ENCODE peak calls at places on chromosomes 1 and 21, in six cellular contexts. A is EH; J is heart left ventricle; V is stimulated activated CD8-positive, alpha-beta memory T cell treated with anti-CD3 and anti-CD28 coated beads, Interleukin-2, amount 100 ng/mL, for 1 hour; G is hypothalamus; B is astrocyte of the spinal cord. N is an unnamed sample.

GRCh38 chr1:37456614-37457013 is 17.8 kb upstream of the ZC3H12A start:
- DNase-seq in A (no peak), J (no peak), V (no peak), G (no peak), B (no peak), N (no peak)

GRCh38 chr1:8384088-8384487 is 66.2 kb downstream of the SLC45A1 start:
- DNase-seq in A (peak; percentile 49), J (no peak), V (no peak), G (no peak), B (peak; percentile 19), N (no peak)

GRCh38 chr1:222616535-222616934 is 1.4 kb upstream of the MIA3 start:
- DNase-seq in A (peak; percentile 73), J (no peak), V (no peak), G (no peak), B (peak; percentile 74), N (no peak)

GRCh38 chr1:202967684-202968281 is 726 bp upstream of the CYB5R1 start:
- DNase-seq in A (peak; percentile 4), J (no peak), V (no peak), G (peak; percentile 18), B (peak; percentile 10), N (no peak)

GRCh38 chr1:226948051-226948450 is 8.0 kb downstream of the COQ8A start:
- DNase-seq in A (no peak), J (no peak), V (no peak), G (no peak), B (no peak), N (no peak)

GRCh38 chr21:42746240-42746592 is 92.8 kb downstream of the PDE9A start:
- DNase-seq in A (no peak), J (peak; percentile 56), V (no peak), G (no peak), B (no peak), N (no peak)

GRCh38 chr1:59738591-59739015 is 76.1 kb upstream of the HOOK1 start:
- DNase-seq in A (peak; percentile 83), J (no peak), V (no peak), G (no peak), B (peak; percentile 89), N (no peak)

GRCh38 chr1:19559641-19560040 is 74.3 kb upstream of the CAPZB start:
- DNase-seq in A (peak; percentile 84), J (no peak), V (no peak), G (no peak), B (peak; percentile 86), N (no peak)

GRCh38 chr1:223827193-223827663 is 18.5 kb downstream of the TP53BP2 start:
- DNase-seq in A (peak; percentile 52), J (no peak), V (no peak), G (no peak), B (no peak), N (no peak)

GRCh38 chr21:36654341-36654740 is 44.6 kb upstream of the SIM2 start:
- DNase-seq in A (no peak), J (no peak), V (no peak), G (peak; percentile 56), B (no peak), N (no peak)

GRCh38 chr1:184056921-184057496 is 5.5 kb downstream of the TSEN15 start:
- DNase-seq in A (peak; percentile 94), J (no peak), V (no peak), G (no peak), B (peak; percentile 72), N (no peak)

GRCh38 chr1:243438815-243439214 is 183.0 kb downstream of the SDCCAG8 start:
- DNase-seq in A (peak; percentile 12), J (no peak), V (no peak), G (no peak), B (no peak), N (no peak)

GRCh38 chr1:6614019-6614952 is 755 bp downstream of the PHF13 start:
- DNase-seq in A (peak; percentile 50), J (peak; percentile 76), V (peak; percentile 12), G (no peak), B (no peak), N (peak; percentile 61)

GRCh38 chr1:212608956-212609700 is 567 bp downstream of the ATF3 start:
- DNase-seq in A (peak; percentile 68), J (peak; percentile 78), V (no peak), G (peak; percentile 71), B (no peak), N (peak; percentile 48)

GRCh38 chr1:75472971-75473603 is 137.8 kb downstream of the SLC44A5 start:
- DNase-seq in A (no peak), J (no peak), V (no peak), G (no peak), B (no peak), N (no peak)

GRCh38 chr1:93908394-93909145 is 660 bp downstream of the GCLM start:
- DNase-seq in A (peak; percentile 30), J (peak; percentile 73), V (peak; percentile 4), G (peak; percentile 37), B (no peak), N (peak; percentile 19)

GRCh38 chr1:105795741-105796140 is 1260.7 kb upstream of the PRMT6 start:
- DNase-seq in A (no peak), J (peak; percentile 46), V (no peak), G (no peak), B (no peak), N (no peak)

GRCh38 chr1:244614879-244615278 is 38.0 kb upstream of the DESI2 start:
- DNase-seq in A (no peak), J (no peak), V (no peak), G (no peak), B (no peak), N (no peak)

GRCh38 chr1:8721681-8722324 is 95.6 kb downstream of the RERE start:
- DNase-seq in A (no peak), J (no peak), V (no peak), G (no peak), B (no peak), N (no peak)

GRCh38 chr1:59657873-59658465 is 156.8 kb upstream of the HOOK1 start:
- DNase-seq in A (no peak), J (no peak), V (no peak), G (no peak), B (no peak), N (no peak)

GRCh38 chr1:119903443-119903835 is 7.1 kb upstream of the ADAM30 start:
- DNase-seq in A (peak; percentile 18), J (no peak), V (no peak), G (no peak), B (no peak), N (no peak)

GRCh38 chr1:180501865-180502360 is 464 bp downstream of the ACBD6 start:
- DNase-seq in A (no peak), J (no peak), V (no peak), G (no peak), B (no peak), N (no peak)

GRCh38 chr1:77322061-77322900 is 40.5 kb downstream of the AK5 start:
- DNase-seq in A (peak; percentile 87), J (no peak), V (no peak), G (no peak), B (peak; percentile 89), N (no peak)

GRCh38 chr1:36846366-36846765 is 187.9 kb downstream of the GRIK3 start:
- DNase-seq in A (no peak), J (no peak), V (no peak), G (no peak), B (no peak), N (no peak)

GRCh38 chr1:232463226-232463625 is 166.7 kb downstream of the SIPA1L2 start:
- DNase-seq in A (peak; percentile 38), J (no peak), V (no peak), G (no peak), B (peak; percentile 45), N (no peak)

GRCh38 chr1:32071758-32072621 is 749 bp upstream of the TMEM39B start:
- DNase-seq in A (peak; percentile 84), J (no peak), V (no peak), G (no peak), B (peak; percentile 68), N (no peak)

GRCh38 chr1:59718064-59718988 is 96.4 kb upstream of the HOOK1 start:
- DNase-seq in A (peak; percentile 52), J (no peak), V (no peak), G (no peak), B (no peak), N (no peak)

GRCh38 chr1:96346708-96347107 is 374.9 kb upstream of the PTBP2 start:
- DNase-seq in A (no peak), J (no peak), V (no peak), G (no peak), B (no peak), N (no peak)

GRCh38 chr1:175498002-175498401 is 245.4 kb downstream of the TNR start:
- DNase-seq in A (no peak), J (no peak), V (no peak), G (no peak), B (no peak), N (no peak)

GRCh38 chr1:156913809-156914387 is 6.5 kb upstream of the LRRC71 start:
- DNase-seq in A (no peak), J (peak; percentile 42), V (no peak), G (no peak), B (no peak), N (no peak)

GRCh38 chr1:45583666-45584350 is at the start of gene NASP:
- DNase-seq in A (peak; percentile 86), J (peak; percentile 93), V (peak; percentile 90), G (peak; percentile 96), B (peak; percentile 87), N (peak; percentile 90)

GRCh38 chr1:39973503-39974135 is 18.7 kb downstream of the MFSD2A start:
- DNase-seq in A (peak; percentile 72), J (peak; percentile 85), V (peak; percentile 45), G (peak; percentile 69), B (peak; percentile 53), N (peak; percentile 73)

GRCh38 chr1:212489284-212489859 is 56.7 kb downstream of the NENF start:
- DNase-seq in A (no peak), J (no peak), V (no peak), G (no peak), B (no peak), N (no peak)

GRCh38 chr1:168230709-168231108 is 4.9 kb downstream of the SFT2D2 start:
- DNase-seq in A (no peak), J (no peak), V (no peak), G (no peak), B (no peak), N (no peak)

N was measured in heart right ventricle.